ENCODE peak calls at places on chromosome 20, in nine cellular contexts. One of them, this sample, is unnamed.

GRCh38 chr20:1491281-1491840 is at the start of gene SIRPB2:
- DNase-seq in HFF-Myc: no peak
- DNase-seq in H9: no peak
- DNase-seq in BJ: no peak
- DNase-seq in neural crest cell: no peak
- DNase-seq in choroid plexus epithelial cell: no peak
- DNase-seq in GM23338: no peak
- DNase-seq in lower leg skin: no peak
- DNase-seq in ovary: no peak
- DNase-seq in this sample: peak

GRCh38 chr20:38737887-38738286 is 10.4 kb upstream of the ACTR5 start:
- DNase-seq in H9: no peak
- DNase-seq in BJ: no peak
- DNase-seq in lower leg skin: no peak
- DNase-seq in neural crest cell: no peak
- DNase-seq in HFF-Myc: no peak
- DNase-seq in ovary: no peak
- DNase-seq in GM23338: no peak
- DNase-seq in choroid plexus epithelial cell: no peak
- DNase-seq in this sample: no peak

GRCh38 chr20:32577657-32578056 is 7.5 kb downstream of the NOL4L start:
- DNase-seq in H9: no peak
- DNase-seq in GM23338: no peak
- DNase-seq in HFF-Myc: no peak
- DNase-seq in choroid plexus epithelial cell: peak
- DNase-seq in neural crest cell: no peak
- DNase-seq in ovary: no peak
- DNase-seq in lower leg skin: no peak
- DNase-seq in BJ: no peak
- DNase-seq in this sample: no peak

GRCh38 chr20:42461321-42461720 is 728.4 kb downstream of the PTPRT start:
- DNase-seq in GM23338: no peak
- DNase-seq in neural crest cell: no peak
- DNase-seq in lower leg skin: no peak
- DNase-seq in HFF-Myc: no peak
- DNase-seq in BJ: no peak
- DNase-seq in H9: no peak
- DNase-seq in ovary: no peak
- DNase-seq in choroid plexus epithelial cell: no peak
- DNase-seq in this sample: no peak

GRCh38 chr20:58245181-58245891 is 16.9 kb upstream of the ANKRD60 start:
- DNase-seq in neural crest cell: no peak
- DNase-seq in BJ: no peak
- DNase-seq in lower leg skin: no peak
- DNase-seq in ovary: no peak
- DNase-seq in choroid plexus epithelial cell: no peak
- DNase-seq in GM23338: no peak
- DNase-seq in HFF-Myc: no peak
- DNase-seq in H9: no peak
- DNase-seq in this sample: no peak

GRCh38 chr20:43721429-43722152 is 5.2 kb downstream of the GTSF1L start:
- DNase-seq in GM23338: peak
- DNase-seq in H9: peak
- DNase-seq in HFF-Myc: no peak
- DNase-seq in lower leg skin: no peak
- DNase-seq in BJ: no peak
- DNase-seq in neural crest cell: no peak
- DNase-seq in choroid plexus epithelial cell: no peak
- DNase-seq in ovary: no peak
- DNase-seq in this sample: no peak

GRCh38 chr20:63773571-63774347 is 34.2 kb downstream of the SLC2A4RG start:
- DNase-seq in choroid plexus epithelial cell: no peak
- DNase-seq in lower leg skin: no peak
- DNase-seq in neural crest cell: no peak
- DNase-seq in BJ: no peak
- DNase-seq in GM23338: no peak
- DNase-seq in ovary: no peak
- DNase-seq in H9: no peak
- DNase-seq in HFF-Myc: no peak
- DNase-seq in this sample: no peak

GRCh38 chr20:24685736-24686135 is 216.3 kb downstream of the SYNDIG1 start:
- DNase-seq in HFF-Myc: no peak
- DNase-seq in BJ: no peak
- DNase-seq in GM23338: no peak
- DNase-seq in H9: no peak
- DNase-seq in choroid plexus epithelial cell: no peak
- DNase-seq in lower leg skin: peak
- DNase-seq in ovary: no peak
- DNase-seq in neural crest cell: no peak
- DNase-seq in this sample: peak

GRCh38 chr20:20466341-20466879 is 98.5 kb downstream of the INSM1 start:
- DNase-seq in HFF-Myc: no peak
- DNase-seq in GM23338: no peak
- DNase-seq in BJ: peak
- DNase-seq in choroid plexus epithelial cell: peak
- DNase-seq in H9: no peak
- DNase-seq in lower leg skin: no peak
- DNase-seq in ovary: no peak
- DNase-seq in neural crest cell: no peak
- DNase-seq in this sample: no peak

GRCh38 chr20:31567380-31567720 is 37.7 kb upstream of the ID1 start:
- DNase-seq in BJ: no peak
- DNase-seq in HFF-Myc: no peak
- DNase-seq in H9: no peak
- DNase-seq in lower leg skin: no peak
- DNase-seq in GM23338: no peak
- DNase-seq in ovary: no peak
- DNase-seq in choroid plexus epithelial cell: no peak
- DNase-seq in neural crest cell: no peak
- DNase-seq in this sample: no peak

GRCh38 chr20:31568041-31568731 is 36.9 kb upstream of the ID1 start:
- DNase-seq in GM23338: no peak
- DNase-seq in H9: no peak
- DNase-seq in BJ: no peak
- DNase-seq in choroid plexus epithelial cell: peak
- DNase-seq in HFF-Myc: no peak
- DNase-seq in neural crest cell: no peak
- DNase-seq in ovary: no peak
- DNase-seq in lower leg skin: no peak
- DNase-seq in this sample: no peak

GRCh38 chr20:31566332-31566657 is 38.8 kb upstream of the ID1 start:
- DNase-seq in ovary: no peak
- DNase-seq in BJ: no peak
- DNase-seq in GM23338: no peak
- DNase-seq in H9: no peak
- DNase-seq in choroid plexus epithelial cell: no peak
- DNase-seq in HFF-Myc: no peak
- DNase-seq in lower leg skin: no peak
- DNase-seq in neural crest cell: no peak
- DNase-seq in this sample: no peak

GRCh38 chr20:31565699-31566331 is 39.3 kb upstream of the ID1 start:
- DNase-seq in H9: no peak
- DNase-seq in neural crest cell: no peak
- DNase-seq in choroid plexus epithelial cell: no peak
- DNase-seq in GM23338: no peak
- DNase-seq in HFF-Myc: no peak
- DNase-seq in BJ: no peak
- DNase-seq in lower leg skin: no peak
- DNase-seq in ovary: no peak
- DNase-seq in this sample: no peak

GRCh38 chr20:31566658-31567379 is 38.3 kb upstream of the ID1 start:
- DNase-seq in ovary: no peak
- DNase-seq in lower leg skin: no peak
- DNase-seq in HFF-Myc: no peak
- DNase-seq in BJ: no peak
- DNase-seq in GM23338: peak
- DNase-seq in choroid plexus epithelial cell: no peak
- DNase-seq in H9: peak
- DNase-seq in neural crest cell: no peak
- DNase-seq in this sample: no peak
- TF ChIP-seq CTCF in ovary: no peak
- TF ChIP-seq CTCF in lower leg skin: no peak
- TF ChIP-seq CTCF in HFF-Myc: no peak
- TF ChIP-seq CTCF in BJ: no peak
- TF ChIP-seq CTCF in GM23338: peak
- TF ChIP-seq CTCF in choroid plexus epithelial cell: no peak
- TF ChIP-seq CTCF in H9: no peak
- TF ChIP-seq CTCF in neural crest cell: no peak
- TF ChIP-seq CTCF in this sample: no peak

DNA sequence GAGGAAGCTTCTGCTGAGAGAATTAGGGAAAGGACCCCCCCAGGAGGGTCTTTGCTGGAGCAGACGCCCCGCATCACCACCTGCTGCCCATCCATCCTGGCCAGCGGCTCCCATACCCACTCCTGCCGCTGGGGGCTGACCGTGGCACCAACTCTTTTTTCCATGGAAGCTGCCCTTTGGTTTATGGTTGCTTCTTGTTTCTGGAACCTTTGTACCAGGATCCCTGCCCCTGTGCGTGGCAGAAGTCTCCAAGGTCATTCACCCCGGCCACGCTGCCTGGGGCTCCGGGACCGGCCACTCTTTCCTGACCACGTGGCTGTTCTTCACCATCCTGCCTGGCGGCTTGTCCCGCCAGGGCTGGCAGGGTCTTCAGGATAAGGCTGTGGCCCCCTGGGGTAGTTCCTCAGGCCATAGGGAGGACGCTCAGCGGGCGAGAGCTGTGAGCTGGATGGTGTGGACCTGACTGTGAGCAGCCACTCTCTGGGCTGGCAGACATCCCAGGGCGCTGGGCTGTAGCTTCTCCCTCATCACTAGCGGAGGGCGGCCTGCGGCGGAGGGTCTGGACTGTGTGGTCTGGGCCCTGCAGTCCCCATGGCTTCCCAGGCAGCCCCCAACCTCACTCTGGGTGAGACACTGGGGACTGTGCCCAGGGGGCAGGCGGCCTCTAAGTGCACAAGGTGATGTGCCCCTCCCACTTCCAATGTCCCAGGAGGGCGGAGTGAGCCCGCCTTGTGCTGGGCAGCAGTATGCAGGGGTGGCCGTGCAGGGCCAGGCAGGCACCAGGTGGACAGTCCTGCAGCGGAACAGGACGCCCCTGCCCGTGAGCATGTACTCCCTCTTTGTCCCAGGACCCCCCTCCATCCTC is 22.8 kb upstream of the RBBP8NL start:
- DNase-seq in ovary: no peak
- DNase-seq in HFF-Myc: no peak
- DNase-seq in choroid plexus epithelial cell: no peak
- DNase-seq in BJ: no peak
- DNase-seq in neural crest cell: no peak
- DNase-seq in H9: no peak
- DNase-seq in lower leg skin: no peak
- DNase-seq in GM23338: no peak
- DNase-seq in this sample: no peak
- TF ChIP-seq CTCF in ovary: no peak
- TF ChIP-seq CTCF in HFF-Myc: no peak
- TF ChIP-seq CTCF in choroid plexus epithelial cell: peak
- TF ChIP-seq CTCF in BJ: no peak
- TF ChIP-seq CTCF in neural crest cell: no peak
- TF ChIP-seq CTCF in H9: peak
- TF ChIP-seq CTCF in lower leg skin: no peak
- TF ChIP-seq CTCF in GM23338: no peak
- TF ChIP-seq CTCF in this sample: no peak

GRCh38 chr20:46406200-46406985 is at the start of gene ELMO2:
- DNase-seq in lower leg skin: peak
- DNase-seq in HFF-Myc: peak
- DNase-seq in BJ: peak
- DNase-seq in GM23338: peak
- DNase-seq in choroid plexus epithelial cell: peak
- DNase-seq in neural crest cell: peak
- DNase-seq in ovary: peak
- DNase-seq in H9: peak
- DNase-seq in this sample: peak
- TF ChIP-seq CTCF in lower leg skin: no peak
- TF ChIP-seq CTCF in HFF-Myc: no peak
- TF ChIP-seq CTCF in BJ: no peak
- TF ChIP-seq CTCF in GM23338: no peak
- TF ChIP-seq CTCF in choroid plexus epithelial cell: no peak
- TF ChIP-seq CTCF in neural crest cell: peak
- TF ChIP-seq CTCF in ovary: no peak
- TF ChIP-seq CTCF in H9: no peak
- TF ChIP-seq CTCF in this sample: peak

GRCh38 chr20:17617212-17617867 is 47.5 kb downstream of the DSTN start:
- DNase-seq in BJ: no peak
- DNase-seq in GM23338: peak
- DNase-seq in choroid plexus epithelial cell: peak
- DNase-seq in lower leg skin: peak
- DNase-seq in H9: peak
- DNase-seq in neural crest cell: peak
- DNase-seq in HFF-Myc: no peak
- DNase-seq in ovary: peak
- DNase-seq in this sample: no peak

GRCh38 chr20:17616480-17617211 is 46.8 kb downstream of the DSTN start:
- DNase-seq in BJ: no peak
- DNase-seq in H9: peak
- DNase-seq in choroid plexus epithelial cell: no peak
- DNase-seq in ovary: no peak
- DNase-seq in HFF-Myc: no peak
- DNase-seq in lower leg skin: peak
- DNase-seq in neural crest cell: no peak
- DNase-seq in GM23338: no peak
- DNase-seq in this sample: peak

GRCh38 chr20:17619351-17620093 is 49.6 kb downstream of the DSTN start:
- DNase-seq in H9: peak
- DNase-seq in HFF-Myc: no peak
- DNase-seq in choroid plexus epithelial cell: no peak
- DNase-seq in ovary: no peak
- DNase-seq in BJ: no peak
- DNase-seq in neural crest cell: no peak
- DNase-seq in GM23338: no peak
- DNase-seq in lower leg skin: peak
- DNase-seq in this sample: no peak

GRCh38 chr20:17618673-17619013 is 48.8 kb downstream of the DSTN start:
- DNase-seq in GM23338: no peak
- DNase-seq in lower leg skin: no peak
- DNase-seq in neural crest cell: no peak
- DNase-seq in BJ: no peak
- DNase-seq in HFF-Myc: no peak
- DNase-seq in H9: no peak
- DNase-seq in ovary: no peak
- DNase-seq in choroid plexus epithelial cell: no peak
- DNase-seq in this sample: no peak

DNA sequence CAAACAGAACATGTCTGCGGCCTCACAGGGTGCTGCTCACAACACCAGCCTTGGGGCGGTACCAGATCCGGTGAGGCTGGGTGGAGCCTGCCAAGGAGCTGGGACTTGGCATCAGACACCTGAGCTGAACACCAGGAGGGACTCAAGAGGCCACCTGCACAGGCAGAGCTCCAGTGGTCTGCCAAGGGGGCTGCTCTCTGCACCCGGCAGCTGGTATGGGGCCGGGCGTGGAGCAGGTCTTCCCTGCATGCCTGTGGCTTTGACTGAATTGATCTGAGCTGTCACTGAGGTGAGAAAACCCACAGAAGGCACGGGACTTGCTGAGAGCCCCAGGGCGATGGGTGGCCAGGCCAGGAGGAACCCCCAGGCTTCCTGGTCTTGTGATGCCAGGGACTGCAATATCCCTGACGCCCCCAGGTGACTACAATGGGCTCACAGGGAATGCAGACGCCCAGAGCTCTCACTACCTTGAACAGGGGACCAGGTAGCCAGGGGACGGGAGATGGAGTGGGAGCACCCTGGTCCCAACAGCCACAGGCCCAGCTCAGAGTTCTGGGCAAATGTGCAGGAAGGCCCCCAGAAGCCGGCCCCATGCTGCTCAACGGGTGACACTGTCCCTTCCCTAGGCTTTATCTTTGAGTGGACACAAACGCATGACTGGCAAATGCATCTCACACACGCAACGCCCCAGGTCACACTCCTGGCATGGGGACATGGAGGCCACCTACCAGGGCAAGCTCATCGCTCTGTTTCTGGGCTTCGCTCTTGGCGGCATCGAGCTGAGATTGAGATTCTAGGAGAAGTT is 48.2 kb downstream of the DSTN start:
- DNase-seq in lower leg skin: peak
- DNase-seq in choroid plexus epithelial cell: no peak
- DNase-seq in ovary: no peak
- DNase-seq in neural crest cell: no peak
- DNase-seq in HFF-Myc: no peak
- DNase-seq in BJ: no peak
- DNase-seq in GM23338: no peak
- DNase-seq in H9: peak
- DNase-seq in this sample: peak
- TF ChIP-seq CTCF in lower leg skin: no peak
- TF ChIP-seq CTCF in choroid plexus epithelial cell: no peak
- TF ChIP-seq CTCF in ovary: no peak
- TF ChIP-seq CTCF in neural crest cell: no peak
- TF ChIP-seq CTCF in HFF-Myc: no peak
- TF ChIP-seq CTCF in BJ: no peak
- TF ChIP-seq CTCF in GM23338: no peak
- TF ChIP-seq CTCF in H9: no peak
- TF ChIP-seq CTCF in this sample: no peak